ENCODE peak calls at places on chromosomes 16 and 17, in five cellular contexts. E, T, G, M and I are unnamed samples. For H3K4me1, the result is how much of the 10 kb centered on the place peaks cover.

GRCh38 chr16:5188318-5189025 is 90.9 kb upstream of the EEF2KMT start:
- DNase-seq in M (no peak), G (no peak), E (no peak), T (no peak), I (no peak)

GRCh38 chr16:58366247-58367031 is 25.8 kb upstream of the GINS3 start:
- DNase-seq in T (peak), M (no peak), G (no peak), E (no peak), I (no peak)

GRCh38 chr17:64230551-64231408 is 32.3 kb downstream of the TEX2 start:
- DNase-seq in E (no peak), T (peak), G (no peak), M (no peak), I (no peak)

GRCh38 chr17:45410144-45411091 is 22.3 kb downstream of the ARHGAP27 start:
- DNase-seq in T (no peak), M (no peak), G (no peak), E (no peak), I (no peak)

GRCh38 chr17:50352072-50352692 is 6.3 kb downstream of the XYLT2 start:
- DNase-seq in G (no peak), T (no peak), M (no peak), E (no peak), I (no peak)

GRCh38 chr17:75681289-75681688 is 14.2 kb downstream of the SAP30BP start:
- DNase-seq in M (no peak), G (no peak), E (no peak), T (no peak), I (no peak)

GRCh38 chr16:53924311-53924860 is 220.4 kb downstream of the FTO start:
- DNase-seq in T (no peak), M (no peak), G (no peak), E (no peak), I (no peak)

GRCh38 chr16:3655030-3655790 is 719 bp downstream of the DNASE1 start:
- DNase-seq in E (no peak), G (no peak), M (no peak), T (no peak), I (peak)

GRCh38 chr17:49365667-49366066 is 3.6 kb upstream of the ZNF652 start:
- DNase-seq in G (no peak), M (no peak), E (no peak), T (no peak), I (no peak)

GRCh38 chr17:40109471-40109824 is 9.1 kb upstream of the NR1D1 start:
- DNase-seq in G (no peak), E (no peak), T (no peak), M (no peak), I (peak)

GRCh38 chr16:58628845-58629680 is 563 bp downstream of the CNOT1 start:
- DNase-seq in E (peak), M (peak), G (peak), T (no peak), I (peak)

GRCh38 chr17:6323626-6324356 is 111.1 kb downstream of the AIPL1 start:
- DNase-seq in G (no peak), T (no peak), M (no peak), E (no peak), I (peak)

GRCh38 chr17:42438600-42439567 is 15.8 kb upstream of the CAVIN1 start:
- DNase-seq in G (no peak), M (no peak), E (no peak), T (no peak), I (peak)

GRCh38 chr17:57363580-57363979 is 107.3 kb downstream of the MSI2 start:
- DNase-seq in T (no peak), G (no peak), M (no peak), E (no peak), I (no peak)

GRCh38 chr17:57365420-57365819 is 109.1 kb downstream of the MSI2 start:
- DNase-seq in G (no peak), E (no peak), T (no peak), M (no peak), I (no peak)

GRCh38 chr17:57363998-57364645 is 107.8 kb downstream of the MSI2 start:
- DNase-seq in T (no peak), E (no peak), M (no peak), G (no peak), I (no peak)

GRCh38 chr17:57366558-57367351 is 110.4 kb downstream of the MSI2 start:
- DNase-seq in M (no peak), G (no peak), T (no peak), E (no peak), I (peak)

GRCh38 chr17:57366177-57366557 is 109.8 kb downstream of the MSI2 start:
- DNase-seq in M (no peak), G (no peak), T (no peak), E (no peak), I (no peak)
- H3K4me3 ChIP-seq in M (no peak), G (no peak), T (no peak), E (no peak), I (no peak)

GRCh38 chr17:81413497-81414135 is 18.4 kb downstream of the BAHCC1 start:
- DNase-seq in M (no peak), E (no peak), G (no peak), T (no peak), I (no peak)

GRCh38 chr17:81410852-81411251 is 15.6 kb downstream of the BAHCC1 start:
- DNase-seq in T (no peak), E (no peak), G (no peak), M (no peak), I (no peak)

GRCh38 chr17:81414751-81415516 is 19.7 kb downstream of the BAHCC1 start:
- DNase-seq in G (no peak), T (no peak), M (no peak), E (no peak), I (no peak)

GRCh38 chr17:81411305-81411704 is 16.0 kb downstream of the BAHCC1 start:
- DNase-seq in E (no peak), G (no peak), T (no peak), M (no peak), I (no peak)

GRCh38 chr17:81412490-81413093 is 17.3 kb downstream of the BAHCC1 start:
- DNase-seq in E (no peak), T (no peak), G (peak), M (no peak), I (no peak)
- H3K27ac ChIP-seq in E (no peak), T (no peak), G (no peak), M (no peak), I (no peak)

GRCh38 chr17:14299261-14300093 is 1.4 kb upstream of the HS3ST3B1 start:
- DNase-seq in T (no peak), M (no peak), G (peak), E (no peak), I (peak)

GRCh38 chr17:14301761-14302401 is 1.0 kb downstream of the HS3ST3B1 start:
- DNase-seq in E (no peak), T (no peak), M (no peak), G (peak), I (peak)

GRCh38 chr17:14302421-14303099 is 1.7 kb downstream of the HS3ST3B1 start:
- DNase-seq in G (peak), M (peak), E (peak), T (no peak), I (peak)

GRCh38 chr17:14301279-14301760 is 439 bp downstream of the HS3ST3B1 start:
- DNase-seq in G (no peak), M (no peak), E (no peak), T (no peak), I (no peak)

GRCh38 chr17:14300628-14301278 is at the start of gene HS3ST3B1:
- DNase-seq in T (peak), E (peak), G (peak), M (peak), I (peak)
- H3K4me1 ChIP-seq in T (under half), E (under half), G (under half), M (under half), I (half or more)

GRCh38 chr17:82391496-82392066 is 20.0 kb downstream of the UTS2R start:
- DNase-seq in M (no peak), T (no peak), G (no peak), E (no peak), I (no peak)

GRCh38 chr17:82389379-82389778 is 17.8 kb downstream of the UTS2R start:
- DNase-seq in M (no peak), E (no peak), T (no peak), G (no peak), I (no peak)

GRCh38 chr17:82388922-82389283 is 17.3 kb downstream of the UTS2R start:
- DNase-seq in T (no peak), E (no peak), M (no peak), G (no peak), I (no peak)

GRCh38 chr17:82390860-82391435 is 19.4 kb downstream of the UTS2R start:
- DNase-seq in T (no peak), E (no peak), G (no peak), M (no peak), I (no peak)

GRCh38 chr17:82390015-82390859 is 18.7 kb downstream of the UTS2R start:
- DNase-seq in T (no peak), M (no peak), G (no peak), E (no peak), I (no peak)
- H3K4me3 ChIP-seq in T (no peak), M (no peak), G (no peak), E (peak), I (no peak)

DNA sequence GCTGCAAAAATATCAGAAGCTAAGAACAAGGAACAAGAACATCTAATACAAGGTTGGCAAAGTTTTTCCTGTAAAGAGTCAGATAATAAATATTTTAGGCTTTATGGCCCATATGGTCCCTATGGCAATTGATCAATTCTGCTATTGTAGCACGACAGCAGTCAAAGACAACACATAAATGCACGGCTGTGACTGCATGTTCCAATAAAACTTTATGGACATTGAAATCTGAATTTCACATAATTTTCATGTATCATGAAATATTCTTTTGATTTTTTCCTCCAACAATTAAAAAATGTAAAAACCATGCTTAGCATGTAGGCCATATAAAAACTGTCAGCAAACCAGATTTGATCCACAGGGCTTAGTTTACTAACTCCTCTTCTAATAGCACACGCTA is 10.5 kb upstream of the RNF43 start:
- DNase-seq in T (no peak), E (no peak), M (no peak), G (no peak), I (no peak)
- H3K27ac ChIP-seq in T (no peak), E (no peak), M (no peak), G (no peak), I (no peak)

DNA sequence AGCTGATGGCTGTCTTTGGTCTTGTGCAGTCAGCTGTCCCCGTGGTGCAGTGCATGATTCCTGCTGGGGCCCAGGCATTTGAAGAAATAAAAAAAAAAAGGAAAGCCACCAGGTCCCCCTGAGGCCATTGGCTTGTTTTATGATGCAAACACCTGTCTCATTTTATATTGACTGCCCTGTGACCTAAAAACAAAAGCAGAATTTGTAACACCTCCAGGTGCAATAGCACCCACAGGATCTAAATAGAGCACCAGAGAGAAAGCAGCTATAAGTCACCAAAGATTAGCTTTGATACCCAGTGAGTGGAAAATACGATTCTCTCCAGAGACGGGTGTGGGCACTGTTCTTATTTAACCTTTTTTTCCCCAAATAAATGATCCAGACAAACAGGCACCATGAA is 258.8 kb downstream of the HS3ST3B1 start:
- DNase-seq in E (no peak), M (no peak), G (no peak), T (no peak), I (no peak)
- H3K4me1 ChIP-seq in E (under half), M (under half), G (under half), T (under half), I (under half)